ENCODE peak calls at places on chromosomes 12 and 14, in seven cellular contexts. X is IMR-90, Q is neuronal stem cell, S is endothelial cell of umbilical vein, Y is adipocyte, O is lower lobe of right lung, G is GM23338. U is an unnamed sample.
A peak's percentile ranks its signal among the peaks of the same experiment; 100 is the strongest.

GRCh38 chr12:88993655-88994054 is 358.6 kb downstream of the DUSP6 start:
- DNase-seq in X (peak; percentile 83), Y (peak; percentile 84), S (peak; percentile 84), O (no peak), G (peak; percentile 65), Q (peak; percentile 18), U (peak; percentile 43)

GRCh38 chr14:67480011-67480410 is 8.5 kb downstream of the TMEM229B start:
- DNase-seq in Y (no peak), G (no peak), S (no peak), Q (no peak), O (no peak), X (no peak), U (no peak)

GRCh38 chr12:91877461-91878230 is 268.0 kb downstream of the BTG1 start:
- DNase-seq in Y (no peak), Q (no peak), G (no peak), X (no peak), O (no peak), S (no peak), U (no peak)

GRCh38 chr14:90535556-90535930 is 138.7 kb downstream of the CALM1 start:
- DNase-seq in G (no peak), O (peak; percentile 38), Y (no peak), S (no peak), Q (no peak), X (no peak), U (no peak)

GRCh38 chr12:15752780-15753179 is 36.4 kb downstream of the EPS8 start:
- DNase-seq in Q (no peak), X (peak; percentile 80), O (no peak), G (no peak), S (no peak), Y (peak; percentile 25), U (peak; percentile 26)

GRCh38 chr12:119659289-119659897 is 8.5 kb upstream of the PRKAB1 start:
- DNase-seq in O (no peak), X (peak; percentile 24), Y (peak; percentile 71), G (peak; percentile 47), Q (peak; percentile 35), S (peak; percentile 42), U (peak; percentile 33)

GRCh38 chr14:101719708-101720107 is 41.8 kb upstream of the PPP2R5C start:
- DNase-seq in X (no peak), G (peak; percentile 64), O (no peak), S (no peak), Y (no peak), Q (no peak), U (no peak)

GRCh38 chr14:95062220-95062619 is 95.1 kb downstream of the DICER1 start:
- DNase-seq in S (no peak), G (no peak), Y (no peak), Q (no peak), X (no peak), O (no peak), U (no peak)

GRCh38 chr14:22220427-22220826 is 368.6 kb downstream of the DAD1 start:
- DNase-seq in S (no peak), X (peak; percentile 70), Q (no peak), O (no peak), Y (peak; percentile 48), G (no peak), U (no peak)

GRCh38 chr14:33692762-33693161 is 258.1 kb downstream of the EGLN3 start:
- DNase-seq in O (no peak), X (peak; percentile 24), Y (peak; percentile 88), G (no peak), Q (no peak), S (peak; percentile 67), U (peak; percentile 72)

GRCh38 chr14:100586153-100586519 is 1.1 kb downstream of the BEGAIN start:
- DNase-seq in O (peak; percentile 43), G (no peak), S (no peak), Q (no peak), Y (no peak), X (no peak), U (no peak)

GRCh38 chr12:107349008-107349747 is 255.8 kb upstream of the CRY1 start:
- DNase-seq in X (peak; percentile 91), O (no peak), G (peak; percentile 61), S (peak; percentile 56), Q (no peak), Y (peak; percentile 44), U (peak; percentile 67)

GRCh38 chr14:99230271-99231141 is 41.5 kb downstream of the BCL11B start:
- DNase-seq in G (peak; percentile 69), S (no peak), Q (no peak), X (no peak), Y (no peak), O (peak; percentile 44), U (no peak)
- H3K4me1 ChIP-seq in G (peaks cover 33% of the 10 kb centered on the region), S (no peaks in the 10 kb centered on the region), Q (peaks cover 14% of the 10 kb centered on the region), X (no peaks in the 10 kb centered on the region), Y (no peaks in the 10 kb centered on the region), O (peaks cover 4% of the 10 kb centered on the region), U (peaks cover 22% of the 10 kb centered on the region)

DNA sequence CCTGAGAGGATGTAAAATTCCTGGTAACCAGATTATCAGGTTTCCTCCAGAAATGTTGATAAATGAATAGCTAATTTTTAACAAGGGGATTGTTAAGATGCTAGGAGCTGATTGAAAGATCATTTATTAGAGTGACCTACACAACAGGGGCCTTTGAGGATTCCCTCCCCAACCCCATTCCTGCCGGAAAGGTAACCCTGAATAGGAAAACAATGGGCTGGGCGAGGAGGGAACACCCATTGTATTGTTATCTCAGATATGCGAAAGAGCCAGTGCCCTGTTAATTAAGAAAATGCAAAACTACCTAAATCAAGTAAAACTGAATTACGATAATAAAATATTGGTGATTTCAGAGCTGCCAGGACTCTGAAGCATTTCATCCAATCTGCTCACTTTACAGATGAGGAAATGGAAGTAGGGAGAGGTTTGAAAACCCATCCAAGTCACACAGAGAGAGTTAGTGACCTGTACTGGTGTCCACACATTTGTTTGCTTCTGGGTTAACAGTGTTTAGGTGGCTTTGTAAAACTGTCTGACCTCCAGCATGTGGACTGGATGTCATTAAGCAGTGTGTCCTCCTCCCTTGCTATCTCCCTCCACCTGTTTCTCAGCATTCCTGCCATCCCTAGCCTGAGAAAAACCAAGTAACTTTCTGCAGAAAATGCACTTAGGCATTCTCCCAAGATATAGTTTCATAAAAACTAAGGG is 214.8 kb downstream of the TTC6 start:
- DNase-seq in O (no peak), S (no peak), X (no peak), G (no peak), Y (no peak), Q (no peak), U (no peak)
- H3K4me1 ChIP-seq in O (no peaks in the 10 kb centered on the region), S (no peaks in the 10 kb centered on the region), X (no peaks in the 10 kb centered on the region), G (peaks cover 11% of the 10 kb centered on the region), Y (no peaks in the 10 kb centered on the region), Q (peaks cover 8% of the 10 kb centered on the region), U (no peaks in the 10 kb centered on the region)

DNA sequence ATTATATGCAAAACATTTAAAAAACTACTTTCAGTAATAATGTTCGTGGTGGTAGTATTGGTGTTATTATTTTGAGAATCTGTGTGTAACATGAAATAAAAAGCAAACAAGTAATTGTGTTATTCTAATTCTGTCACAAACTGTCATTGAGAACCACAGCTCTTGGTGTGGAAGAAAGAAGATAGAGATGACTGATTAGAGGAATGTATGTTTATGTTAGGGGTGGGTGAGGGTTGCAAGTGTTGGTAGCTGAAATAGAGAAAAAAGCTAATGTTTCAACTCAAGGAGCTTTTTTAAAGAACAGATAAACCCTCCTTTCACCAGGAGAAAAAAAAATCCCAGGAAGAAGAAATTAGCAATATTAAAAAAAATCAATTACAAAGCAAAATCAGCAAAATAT is 18.3 kb downstream of the DNM1L start:
- DNase-seq in O (no peak), S (no peak), Y (no peak), Q (no peak), G (no peak), X (no peak), U (no peak)
- H3K4me1 ChIP-seq in O (no peaks in the 10 kb centered on the region), S (no peaks in the 10 kb centered on the region), Y (no peaks in the 10 kb centered on the region), Q (peaks cover 3% of the 10 kb centered on the region), G (peaks cover under 1% of the 10 kb centered on the region), X (peaks cover 5% of the 10 kb centered on the region), U (no peaks in the 10 kb centered on the region)

GRCh38 chr14:68547305-68548193 is 245.3 kb downstream of the ZFP36L1 start:
- DNase-seq in X (peak; percentile 93), S (no peak), O (no peak), Y (peak; percentile 88), G (no peak), Q (no peak), U (peak; percentile 92)

GRCh38 chr14:68548194-68549056 is 244.4 kb downstream of the ZFP36L1 start:
- DNase-seq in Q (peak; percentile 51), S (no peak), G (peak; percentile 15), O (peak; percentile 78), Y (peak; percentile 97), X (peak; percentile 98), U (peak; percentile 32)

GRCh38 chr14:68549057-68549421 is 243.8 kb downstream of the ZFP36L1 start:
- DNase-seq in Y (peak; percentile 79), G (peak; percentile 11), X (peak; percentile 72), Q (no peak), O (no peak), S (no peak), U (no peak)

GRCh38 chr14:68544150-68544892 is 248.5 kb downstream of the ZFP36L1 start:
- DNase-seq in X (peak; percentile 100), Y (peak; percentile 92), Q (no peak), G (no peak), S (peak; percentile 85), O (no peak), U (no peak)

GRCh38 chr14:68546839-68547238 is 246.0 kb downstream of the ZFP36L1 start:
- DNase-seq in X (peak; percentile 88), Y (peak; percentile 70), Q (no peak), S (no peak), O (no peak), G (no peak), U (peak; percentile 77)
- H3K4me1 ChIP-seq in X (peaks cover 45% of the 10 kb centered on the region), Y (peaks cover 85% of the 10 kb centered on the region), Q (peaks cover 23% of the 10 kb centered on the region), S (peaks cover 37% of the 10 kb centered on the region), O (peaks cover 64% of the 10 kb centered on the region), G (peaks cover 29% of the 10 kb centered on the region), U (peaks cover 27% of the 10 kb centered on the region)

GRCh38 chr12:124393831-124394230 is 98.9 kb downstream of the RFLNA start:
- DNase-seq in S (no peak), G (no peak), X (no peak), Y (no peak), Q (no peak), O (no peak), U (no peak)
- H3K4me1 ChIP-seq in S (peaks cover 48% of the 10 kb centered on the region), G (no peaks in the 10 kb centered on the region), X (peaks cover 41% of the 10 kb centered on the region), Y (peaks cover 73% of the 10 kb centered on the region), Q (peaks cover 21% of the 10 kb centered on the region), O (peaks cover 81% of the 10 kb centered on the region), U (peaks cover 11% of the 10 kb centered on the region)

DNA sequence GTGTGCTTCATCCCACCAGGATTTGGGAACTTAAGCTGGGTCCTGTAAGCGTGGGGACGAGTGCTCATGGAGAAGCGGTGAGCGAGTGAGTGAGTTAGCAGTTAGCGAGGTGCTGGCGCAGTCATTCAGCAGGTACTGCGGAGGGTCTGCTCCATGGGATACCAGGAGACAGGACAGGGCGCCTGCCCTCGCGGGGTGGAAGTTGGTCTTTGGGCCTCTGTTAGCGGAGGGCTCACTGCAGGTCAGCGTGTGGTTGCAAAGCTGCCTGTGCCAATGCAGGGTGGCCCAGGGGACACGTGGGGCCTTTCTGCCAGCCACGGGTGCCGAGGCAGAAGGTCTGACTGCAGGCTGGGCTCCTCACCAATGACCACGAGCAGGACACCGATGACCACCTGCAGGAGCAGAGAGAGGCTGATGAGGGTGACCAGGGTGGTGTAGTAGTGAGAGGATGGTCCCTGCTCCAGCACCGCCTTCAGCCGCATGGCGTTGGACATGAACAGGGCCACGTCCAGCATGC is 97.6 kb downstream of the NINJ2 start:
- DNase-seq in G (no peak), S (no peak), Y (no peak), Q (no peak), O (no peak), X (no peak), U (no peak)
- H3K4me1 ChIP-seq in G (peaks cover 3% of the 10 kb centered on the region), S (peaks cover 6% of the 10 kb centered on the region), Y (peaks cover 8% of the 10 kb centered on the region), Q (peaks cover 8% of the 10 kb centered on the region), O (peaks cover 25% of the 10 kb centered on the region), X (peaks cover 2% of the 10 kb centered on the region), U (peaks cover 5% of the 10 kb centered on the region)